ENCODE peak calls at places on chromosomes 13 and 19, in ten cellular contexts. L, T, I, S, Y, E, F, H, Q and O are unnamed samples.

GRCh38 chr19:1324792-1325567 is 39.3 kb downstream of the EFNA2 start:
- DNase-seq in L (peak; percentile 83), T (peak; percentile 47), I (peak; percentile 46), S (peak; percentile 82), Y (peak; percentile 39), E (no peak), F (peak; percentile 78), H (peak; percentile 12), Q (peak; percentile 82), O (peak; percentile 48)

GRCh38 chr13:103351035-103351828 is 285.0 kb upstream of the SLC10A2 start:
- DNase-seq in L (no peak), T (no peak), I (no peak), S (peak; percentile 39), Y (no peak), E (no peak), F (no peak), H (no peak), Q (peak; percentile 46), O (no peak)

GRCh38 chr13:40806241-40806640 is 16.8 kb downstream of the SLC25A15 start:
- DNase-seq in L (no peak), T (no peak), I (no peak), S (no peak), Y (no peak), E (no peak), F (no peak), H (no peak), Q (no peak), O (no peak)

GRCh38 chr13:53781941-53782340 is 753.3 kb downstream of the OLFM4 start:
- DNase-seq in L (no peak), T (no peak), I (no peak), S (no peak), Y (no peak), E (no peak), F (no peak), H (no peak), Q (no peak), O (no peak)

GRCh38 chr19:17766543-17767131 is 15.4 kb downstream of the FCHO1 start:
- DNase-seq in L (peak; percentile 82), T (peak; percentile 77), I (peak; percentile 84), S (peak; percentile 91), Y (peak; percentile 86), E (no peak), F (peak; percentile 97), H (no peak), Q (peak; percentile 83), O (peak; percentile 95)

GRCh38 chr13:114124921-114125320 is 7.5 kb downstream of the RASA3 start:
- DNase-seq in L (no peak), T (no peak), I (peak; percentile 6), S (peak; percentile 42), Y (no peak), E (no peak), F (no peak), H (peak; percentile 56), Q (peak; percentile 70), O (no peak)

GRCh38 chr13:49641810-49642291 is 13.5 kb downstream of the ARL11 start:
- DNase-seq in L (peak; percentile 73), T (peak; percentile 24), I (peak; percentile 39), S (peak; percentile 93), Y (peak; percentile 73), E (peak; percentile 14), F (no peak), H (peak; percentile 59), Q (peak; percentile 45), O (no peak)

GRCh38 chr19:48798937-48799336 is 11.9 kb downstream of the BCAT2 start:
- DNase-seq in L (no peak), T (no peak), I (no peak), S (no peak), Y (no peak), E (no peak), F (no peak), H (no peak), Q (peak; percentile 21), O (no peak)

GRCh38 chr19:1168877-1169791 is 4.9 kb downstream of the SBNO2 start:
- DNase-seq in L (no peak), T (peak; percentile 52), I (peak; percentile 86), S (peak; percentile 62), Y (peak; percentile 78), E (no peak), F (peak; percentile 73), H (no peak), Q (peak; percentile 72), O (peak; percentile 62)

GRCh38 chr19:3151563-3152430 is 16.0 kb downstream of the GNA15 start:
- DNase-seq in L (no peak), T (no peak), I (no peak), S (peak; percentile 33), Y (no peak), E (no peak), F (no peak), H (no peak), Q (no peak), O (no peak)

GRCh38 chr19:5603626-5604025 is 18.9 kb downstream of the SAFB2 start:
- DNase-seq in L (no peak), T (no peak), I (no peak), S (no peak), Y (no peak), E (no peak), F (no peak), H (no peak), Q (no peak), O (no peak)

GRCh38 chr19:7434391-7434790 is 54.4 kb downstream of the PEX11G start:
- DNase-seq in L (no peak), T (no peak), I (no peak), S (no peak), Y (no peak), E (no peak), F (no peak), H (no peak), Q (no peak), O (no peak)

GRCh38 chr19:1252221-1252817 is 3.9 kb downstream of the MIDN start:
- DNase-seq in L (peak; percentile 96), T (peak; percentile 96), I (peak; percentile 93), S (peak; percentile 99), Y (peak; percentile 84), E (peak; percentile 83), F (peak; percentile 85), H (peak; percentile 81), Q (peak; percentile 62), O (peak; percentile 92)

GRCh38 chr13:72694314-72694713 is 33.1 kb downstream of the MZT1 start:
- DNase-seq in L (no peak), T (no peak), I (no peak), S (peak; percentile 13), Y (no peak), E (no peak), F (no peak), H (no peak), Q (no peak), O (no peak)

GRCh38 chr13:36124236-36124822 is 6.9 kb downstream of the DCLK1 start:
- DNase-seq in L (no peak), T (peak; percentile 79), I (no peak), S (peak; percentile 82), Y (no peak), E (no peak), F (no peak), H (peak; percentile 49), Q (peak; percentile 52), O (no peak)

GRCh38 chr13:75468098-75468497 is 13.9 kb downstream of the TBC1D4 start:
- DNase-seq in L (no peak), T (no peak), I (no peak), S (peak; percentile 47), Y (no peak), E (no peak), F (no peak), H (no peak), Q (no peak), O (no peak)

GRCh38 chr13:98478134-98479129 is 98.5 kb downstream of the STK24 start:
- DNase-seq in L (no peak), T (no peak), I (no peak), S (no peak), Y (no peak), E (no peak), F (no peak), H (no peak), Q (peak; percentile 66), O (no peak)

GRCh38 chr13:75876371-75877050 is 240.4 kb downstream of the LMO7 start:
- DNase-seq in L (peak; percentile 74), T (peak; percentile 62), I (no peak), S (peak; percentile 79), Y (peak; percentile 48), E (no peak), F (peak; percentile 65), H (no peak), Q (peak; percentile 54), O (peak; percentile 43)

GRCh38 chr13:67230243-67230773 is at the start of gene PCDH9:
- DNase-seq in L (peak; percentile 97), T (peak; percentile 98), I (peak; percentile 94), S (peak; percentile 99), Y (peak; percentile 76), E (peak; percentile 20), F (peak; percentile 96), H (peak; percentile 83), Q (peak; percentile 97), O (peak; percentile 94)

GRCh38 chr19:57708641-57709354 is at the start of gene ZNF154:
- DNase-seq in L (peak; percentile 58), T (peak; percentile 74), I (peak; percentile 30), S (peak; percentile 83), Y (no peak), E (no peak), F (no peak), H (no peak), Q (peak; percentile 80), O (peak; percentile 44)
- H3K4me3 ChIP-seq in L (peak within 1 kb of the TSS; percentile 56), T (peak within 1 kb of the TSS; percentile 23), I (peak within 1 kb of the TSS; percentile 51), S (peak within 1 kb of the TSS; percentile 77), Y (no peak within 1 kb of the TSS), E (peak within 1 kb of the TSS; percentile 52), F (no peak within 1 kb of the TSS), H (peak within 1 kb of the TSS; percentile 73), Q (peak within 1 kb of the TSS; percentile 87), O (peak within 1 kb of the TSS; percentile 14)

GRCh38 chr19:37975071-37975470 is 68.1 kb downstream of the SIPA1L3 start:
- DNase-seq in L (no peak), T (no peak), I (no peak), S (no peak), Y (no peak), E (no peak), F (no peak), H (no peak), Q (no peak), O (no peak)
- TF ChIP-seq CTCF in L (no peak), T (no peak), I (no peak), S (no peak), Y (no peak), E (no peak), F (no peak), H (no peak), Q (no peak), O (no peak)

GRCh38 chr19:32289566-32290210 is 55.7 kb upstream of the ZNF507 start:
- DNase-seq in L (no peak), T (no peak), I (no peak), S (no peak), Y (no peak), E (no peak), F (no peak), H (no peak), Q (no peak), O (no peak)
- H3K4me3 ChIP-seq in L (no peak overlapping the region), T (no peak overlapping the region), I (no peak overlapping the region), S (no peak overlapping the region), Y (no peak overlapping the region), E (no peak overlapping the region), F (no peak overlapping the region), H (no peak overlapping the region), Q (no peak overlapping the region), O (no peak overlapping the region)

DNA sequence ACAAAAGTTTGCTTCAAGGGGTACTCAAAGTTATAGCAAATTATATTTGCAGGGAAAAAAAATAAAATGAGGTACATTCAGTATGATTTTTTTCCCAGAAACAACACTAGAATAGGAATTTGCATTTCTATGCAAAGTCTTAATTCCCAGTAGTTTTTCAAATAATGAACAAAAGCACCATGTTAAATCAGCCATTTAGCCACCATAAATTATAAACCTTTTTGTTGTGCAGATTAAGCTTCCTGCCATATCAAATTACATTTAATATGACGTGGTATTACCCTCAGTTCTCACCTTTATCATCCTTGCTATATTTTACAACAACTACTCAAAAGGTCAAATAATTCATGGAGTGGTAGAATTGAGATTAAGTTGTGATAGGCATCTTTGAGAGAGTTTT is 136.6 kb upstream of the FRY start:
- DNase-seq in L (no peak), T (no peak), I (no peak), S (no peak), Y (no peak), E (no peak), F (no peak), H (no peak), Q (no peak), O (no peak)
- TF ChIP-seq CTCF in L (no peak), T (no peak), I (no peak), S (no peak), Y (no peak), E (no peak), F (no peak), H (no peak), Q (no peak), O (no peak)